ENCODE peak calls at places on chromosome 16, in six cellular contexts. M is CD4-positive, alpha-beta T cell; C is fibroblast of lung; U is heart left ventricle; N is tibial artery; I is Peyer's patch. A is an unnamed sample.

GRCh38 chr16:50244504-50245416 is 21.6 kb upstream of the ADCY7 start:
- DNase-seq in M (no peak), C (no peak), U (no peak), N (no peak), I (no peak), A (no peak)

GRCh38 chr16:19991614-19992013 is 82.1 kb downstream of the GPR139 start:
- DNase-seq in M (no peak), C (no peak), U (no peak), N (no peak), I (no peak), A (no peak)

GRCh38 chr16:75420987-75421819 is 12.1 kb downstream of the CFDP1 start:
- DNase-seq in M (peak), C (peak), U (peak), N (peak), I (peak), A (peak)

GRCh38 chr16:86635181-86635580 is 56.8 kb downstream of the FOXL1 start:
- DNase-seq in M (no peak), C (peak), U (no peak), N (no peak), I (no peak), A (no peak)

GRCh38 chr16:81040837-81041236 is 5.2 kb downstream of the ATMIN start:
- DNase-seq in M (no peak), C (peak), U (no peak), N (no peak), I (no peak), A (no peak)

GRCh38 chr16:67326472-67327309 is at the start of the genes KCTD19 and LRRC36:
- DNase-seq in M (peak), C (no peak), U (peak), N (peak), I (peak), A (peak)

GRCh38 chr16:17330019-17330570 is 140.7 kb downstream of the XYLT1 start:
- DNase-seq in M (no peak), C (no peak), U (no peak), N (no peak), I (no peak), A (no peak)

GRCh38 chr16:12901597-12902436 is at the start of gene SHISA9:
- DNase-seq in M (no peak), C (peak), U (no peak), N (no peak), I (no peak), A (no peak)

GRCh38 chr16:81432899-81433560 is 11.6 kb upstream of the CMIP start:
- DNase-seq in M (no peak), C (no peak), U (no peak), N (no peak), I (no peak), A (no peak)

GRCh38 chr16:48317614-48318013 is 67.6 kb downstream of the SIAH1 start:
- DNase-seq in M (no peak), C (peak), U (no peak), N (no peak), I (no peak), A (no peak)

DNA sequence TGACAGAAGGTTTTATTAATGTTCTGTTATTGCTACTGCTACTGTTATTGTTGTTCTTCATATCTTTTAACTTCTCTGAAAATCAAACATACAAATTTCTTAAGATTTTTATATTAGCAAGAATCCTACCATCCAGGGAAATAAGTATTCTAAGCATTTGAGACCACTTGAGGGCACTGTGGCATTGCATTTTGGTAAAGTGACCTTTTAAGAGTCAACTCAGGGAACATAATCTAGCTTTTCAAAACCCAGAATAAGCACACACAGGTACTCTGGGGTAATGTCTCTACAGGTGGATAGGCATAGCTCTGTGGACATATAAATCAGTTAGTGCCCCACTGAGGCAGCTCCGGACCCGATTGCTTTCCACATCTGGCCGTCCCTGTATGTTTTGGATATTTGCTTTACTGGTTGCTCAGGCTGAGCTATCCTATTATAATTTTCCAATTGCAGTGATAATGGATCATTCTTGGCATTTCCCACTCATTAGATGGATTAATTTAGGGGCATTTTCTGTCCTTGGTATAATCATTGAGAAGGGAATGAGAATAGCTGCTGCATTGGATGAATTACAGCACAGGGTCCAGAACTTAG is 1425.1 kb upstream of the CDH8 start:
- DNase-seq in M (no peak), C (peak), U (no peak), N (no peak), I (peak), A (no peak)
- TF ChIP-seq CTCF in M (no peak), C (peak), U (peak), N (peak), I (no peak), A (peak)

GRCh38 chr16:31143036-31143888 is 6.6 kb downstream of the PRSS36 start:
- DNase-seq in M (no peak), C (no peak), U (no peak), N (no peak), I (peak), A (no peak)
- TF ChIP-seq CTCF in M (no peak), C (no peak), U (no peak), N (no peak), I (no peak), A (no peak)

DNA sequence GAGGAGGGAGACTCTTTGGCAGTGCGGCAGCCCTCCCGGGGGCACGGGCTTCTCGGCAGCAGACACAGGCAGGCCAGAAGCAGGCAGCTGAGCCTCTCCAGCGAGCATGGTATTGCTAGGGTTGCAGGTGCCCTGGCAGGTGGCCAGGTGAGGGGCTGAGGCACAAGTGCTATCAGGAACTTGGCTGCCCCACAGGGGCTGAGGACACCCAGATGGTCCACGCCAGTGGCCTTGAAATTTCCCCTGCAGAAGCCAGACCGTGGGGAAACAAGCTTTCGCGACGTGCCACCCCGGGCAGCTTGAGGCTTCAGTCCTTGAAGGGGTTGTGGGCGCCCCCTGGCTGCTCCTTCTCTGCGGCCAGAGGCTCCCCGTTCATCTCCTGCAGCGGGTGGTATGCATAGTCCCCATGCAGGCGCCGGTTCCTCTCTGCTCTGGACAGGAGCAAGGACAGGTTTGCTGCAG is 8.5 kb downstream of the NAGPA start:
- DNase-seq in M (no peak), C (no peak), U (no peak), N (no peak), I (peak), A (no peak)
- TF ChIP-seq CTCF in M (no peak), C (no peak), U (peak), N (no peak), I (no peak), A (peak)

GRCh38 chr16:30078744-30079143 is 3.0 kb downstream of the PPP4C start:
- DNase-seq in M (no peak), C (no peak), U (no peak), N (no peak), I (no peak), A (no peak)

GRCh38 chr16:30077656-30078055 is 1.9 kb downstream of the PPP4C start:
- DNase-seq in M (no peak), C (peak), U (no peak), N (no peak), I (no peak), A (no peak)

GRCh38 chr16:30076276-30076791 is 540 bp downstream of the PPP4C start:
- DNase-seq in M (no peak), C (no peak), U (peak), N (no peak), I (no peak), A (no peak)

GRCh38 chr16:30079480-30079879 is 3.7 kb downstream of the PPP4C start:
- DNase-seq in M (no peak), C (no peak), U (no peak), N (no peak), I (no peak), A (no peak)

DNA sequence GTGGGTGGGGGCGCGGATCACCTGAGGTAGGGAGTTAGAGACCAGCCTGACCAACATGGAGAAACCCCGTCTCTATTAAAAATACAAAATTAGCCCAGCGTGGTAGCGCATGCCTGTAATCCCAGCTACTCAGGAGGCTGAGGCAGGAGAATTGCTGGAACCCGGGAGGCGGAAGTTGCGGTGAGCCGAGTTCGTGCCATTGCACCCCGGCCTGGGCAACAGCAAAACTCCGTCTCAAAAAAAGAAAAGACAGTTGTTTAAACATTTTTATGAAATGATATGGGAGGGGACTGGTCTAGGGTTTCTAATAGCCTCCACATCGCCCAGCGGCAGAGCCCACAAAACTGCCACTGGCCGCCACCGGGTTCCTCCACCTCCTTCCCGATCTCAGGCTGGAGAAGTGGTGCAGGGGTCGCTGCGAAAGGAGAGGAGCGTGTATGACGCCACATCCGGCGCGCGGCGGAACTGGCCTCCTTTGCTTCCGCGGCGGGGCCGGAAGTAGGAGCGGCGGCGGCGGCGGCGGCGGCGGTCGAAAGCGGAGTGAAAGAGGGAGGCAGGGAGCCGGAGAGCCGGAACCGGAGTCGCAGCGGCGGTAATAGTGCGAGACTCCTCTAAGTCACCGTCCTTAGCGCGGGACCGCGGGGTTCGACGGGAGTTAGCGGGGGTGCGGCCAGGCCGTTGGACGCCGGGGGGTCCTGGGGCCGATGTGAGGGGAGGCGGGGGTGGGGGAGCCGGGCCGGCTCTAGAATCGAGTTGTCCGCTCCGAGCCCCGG is at the start of gene PPP4C:
- DNase-seq in M (peak), C (peak), U (peak), N (peak), I (peak), A (peak)
- TF ChIP-seq CTCF in M (no peak), C (no peak), U (peak), N (no peak), I (no peak), A (no peak)

GRCh38 chr16:63361032-63361624 is 1324.9 kb upstream of the CDH8 start:
- DNase-seq in M (no peak), C (peak), U (no peak), N (no peak), I (no peak), A (no peak)
- TF ChIP-seq CTCF in M (no peak), C (peak), U (peak), N (peak), I (no peak), A (peak)

DNA sequence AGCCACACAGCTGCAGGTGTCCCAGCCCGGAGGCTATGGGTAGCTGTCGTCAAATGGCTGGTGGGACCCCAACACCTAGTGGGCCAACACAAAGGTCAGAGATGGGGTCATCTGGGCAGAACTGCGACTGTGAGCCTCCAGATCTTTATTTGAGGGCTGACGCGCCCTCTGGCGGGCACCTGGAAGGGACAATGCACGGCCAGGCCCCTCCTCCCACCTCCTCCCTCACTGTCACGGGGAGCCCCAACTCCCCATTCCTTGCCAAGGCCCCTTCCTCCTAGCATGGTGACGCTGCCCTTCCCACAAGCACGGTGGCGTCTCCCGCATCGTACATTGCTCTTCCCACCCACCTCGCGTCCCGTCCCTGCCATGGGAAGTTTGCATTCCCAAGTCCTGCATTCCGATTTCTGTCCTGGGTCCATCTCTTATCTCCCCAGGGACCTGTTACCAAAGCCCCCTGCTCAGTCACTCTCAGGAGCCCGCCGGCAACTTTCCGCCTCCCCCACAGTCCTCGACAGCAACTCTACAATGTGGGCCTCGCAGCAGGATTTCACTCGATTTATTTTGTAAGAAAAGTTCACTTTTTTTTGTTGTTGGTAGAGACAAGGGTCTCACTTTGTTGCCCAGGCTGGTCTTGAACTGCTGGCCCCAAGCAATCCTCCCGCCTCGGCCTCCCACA is 1.0 kb downstream of the TLE7 start:
- DNase-seq in M (no peak), C (no peak), U (no peak), N (no peak), I (no peak), A (no peak)
- TF ChIP-seq CTCF in M (no peak), C (no peak), U (no peak), N (no peak), I (no peak), A (peak)

DNA sequence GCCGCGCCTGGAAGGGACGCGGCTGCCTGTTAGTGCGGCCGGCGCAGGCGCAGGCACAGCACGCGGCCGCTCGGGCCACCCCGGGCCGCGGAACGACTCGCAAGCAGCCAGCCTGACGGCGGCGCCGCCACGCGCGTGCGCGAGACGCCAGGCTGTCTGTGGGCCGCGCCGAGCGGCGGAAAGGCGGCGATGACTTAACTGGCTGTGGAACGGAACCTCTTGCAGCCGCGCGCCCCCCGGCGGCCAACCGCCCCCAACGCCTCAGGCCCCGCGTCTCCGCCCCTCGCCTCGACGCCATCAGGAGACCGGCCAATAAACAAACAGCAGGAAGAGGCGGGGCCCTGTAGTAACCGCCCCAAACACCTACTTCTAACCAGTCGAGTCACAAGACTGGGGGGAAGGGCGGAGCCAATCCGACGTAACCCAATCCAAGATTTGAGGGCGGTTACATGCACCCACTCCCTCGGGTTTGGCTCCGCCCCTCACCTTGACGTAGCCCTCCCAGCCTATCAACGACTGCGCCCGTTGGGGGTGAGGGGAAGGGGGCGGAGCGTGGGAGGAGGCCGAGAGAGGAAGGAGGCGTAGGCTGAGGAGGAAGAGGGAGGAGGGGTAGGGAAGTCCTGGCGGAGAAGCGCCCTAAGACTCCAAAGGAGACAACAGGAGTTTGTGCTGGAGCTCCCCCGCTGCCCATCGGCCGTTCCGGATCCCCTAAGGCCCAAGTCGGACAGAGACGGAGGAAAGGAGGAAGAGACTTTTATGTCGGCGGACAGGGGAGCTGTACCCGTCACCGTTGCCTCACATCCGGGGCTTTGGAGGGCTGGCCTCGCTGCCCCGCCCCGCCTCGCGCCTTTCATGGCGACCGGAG is at the start of gene FBRS:
- DNase-seq in M (peak), C (peak), U (peak), N (peak), I (peak), A (peak)
- TF ChIP-seq CTCF in M (peak), C (peak), U (peak), N (peak), I (peak), A (peak)

A was measured in type B pancreatic cell.